ENCODE peak calls at places on chromosome 7, in seven cellular contexts. Z, Y, T, V, Q, O and W are unnamed samples.

GRCh38 chr7:24152907-24153513 is 131.0 kb upstream of the NPY start:
- DNase-seq in V (no peak), Q (no peak), Z (no peak), O (no peak), Y (no peak), T (no peak), W (no peak)

GRCh38 chr7:117249696-117250095 is 73.2 kb downstream of the WNT2 start:
- DNase-seq in Y (no peak), Z (no peak), V (peak; percentile 30), O (no peak), Q (no peak), T (no peak), W (no peak)

GRCh38 chr7:101870361-101871062 is 53.1 kb downstream of the CUX1 start:
- DNase-seq in Y (no peak), Z (no peak), T (no peak), O (no peak), Q (peak; percentile 48), V (peak; percentile 59), W (no peak)

GRCh38 chr7:39428221-39428620 is 138.0 kb upstream of the YAE1 start:
- DNase-seq in Y (peak; percentile 29), T (no peak), Q (no peak), O (no peak), V (peak; percentile 48), Z (no peak), W (no peak)

GRCh38 chr7:69105092-69105491 is 493.2 kb upstream of the AUTS2 start:
- DNase-seq in O (no peak), V (no peak), Z (no peak), Q (no peak), Y (no peak), T (no peak), W (no peak)

GRCh38 chr7:29146082-29146706 is at the start of gene CPVL:
- DNase-seq in O (peak; percentile 26), Z (peak; percentile 50), Q (peak; percentile 56), Y (no peak), V (no peak), T (peak; percentile 87), W (peak; percentile 60)

GRCh38 chr7:81604075-81604807 is 165.6 kb downstream of the HGF start:
- DNase-seq in Q (no peak), T (no peak), Y (peak; percentile 36), V (peak; percentile 99), Z (no peak), O (no peak), W (no peak)

GRCh38 chr7:107999814-108000560 is 3.0 kb downstream of the LAMB1 start:
- DNase-seq in Y (peak; percentile 82), V (peak; percentile 60), Z (no peak), T (no peak), O (no peak), Q (no peak), W (no peak)

GRCh38 chr7:90309872-90310271 is 11.2 kb downstream of the FAM237B start:
- DNase-seq in Z (no peak), Q (no peak), Y (no peak), O (no peak), T (no peak), V (no peak), W (no peak)

GRCh38 chr7:44060948-44061644 is 4.3 kb downstream of the PGAM2 start:
- DNase-seq in Y (no peak), V (no peak), Q (no peak), O (no peak), Z (no peak), T (peak; percentile 50), W (peak; percentile 32)

GRCh38 chr7:4739528-4739992 is 35.9 kb upstream of the AP5Z1 start:
- DNase-seq in Z (peak; percentile 52), T (no peak), Q (peak; percentile 82), Y (no peak), O (peak; percentile 68), V (peak; percentile 38), W (no peak)

GRCh38 chr7:6158424-6159096 is 113.9 kb downstream of the CYTH3 start:
- DNase-seq in V (no peak), T (peak; percentile 64), Z (no peak), Q (no peak), O (no peak), Y (no peak), W (no peak)

GRCh38 chr7:35261476-35262285 is 7.8 kb upstream of the TBX20 start:
- DNase-seq in V (no peak), Q (no peak), T (peak; percentile 62), Z (no peak), O (no peak), Y (no peak), W (peak; percentile 54)

GRCh38 chr7:3106353-3106752 is 62.7 kb upstream of the CARD11 start:
- DNase-seq in Y (no peak), Q (no peak), T (no peak), Z (no peak), V (no peak), O (no peak), W (no peak)

GRCh38 chr7:43649755-43650274 is 66.9 kb downstream of the STK17A start:
- DNase-seq in Q (no peak), O (no peak), V (peak; percentile 50), T (no peak), Z (no peak), Y (peak; percentile 62), W (no peak)

GRCh38 chr7:151776446-151776845 is 100.5 kb downstream of the PRKAG2 start:
- DNase-seq in Z (peak; percentile 5), O (no peak), Y (no peak), Q (no peak), V (no peak), T (peak; percentile 38), W (no peak)

GRCh38 chr7:105820667-105821066 is 55.7 kb downstream of the ATXN7L1 start:
- DNase-seq in T (no peak), O (no peak), Q (no peak), Y (no peak), Z (no peak), V (no peak), W (no peak)

GRCh38 chr7:74483402-74484336 is 30.0 kb downstream of the GTF2IRD1 start:
- DNase-seq in Y (no peak), Q (no peak), Z (no peak), T (no peak), V (peak; percentile 67), O (no peak), W (no peak)

GRCh38 chr7:80943342-80943741 is 24.5 kb upstream of the SEMA3C start:
- DNase-seq in Z (no peak), Y (no peak), O (no peak), Q (no peak), V (no peak), T (no peak), W (no peak)

GRCh38 chr7:107638594-107638993 is 22.0 kb upstream of the SLC26A4 start:
- DNase-seq in Y (no peak), V (no peak), Q (no peak), Z (no peak), O (no peak), T (no peak), W (no peak)

GRCh38 chr7:117715784-117716445 is 157.3 kb downstream of the CTTNBP2 start:
- DNase-seq in Z (no peak), Q (no peak), O (no peak), V (peak; percentile 75), T (no peak), Y (peak; percentile 64), W (no peak)

GRCh38 chr7:66929935-66930334 is 8.9 kb downstream of the TMEM248 start:
- DNase-seq in O (no peak), V (no peak), Y (no peak), Z (no peak), Q (no peak), T (no peak), W (no peak)

GRCh38 chr7:150476819-150477631 is 26.6 kb downstream of the GIMAP8 start:
- DNase-seq in O (no peak), Z (no peak), Q (no peak), Y (no peak), V (no peak), T (no peak), W (no peak)

GRCh38 chr7:150466477-150466876 is 16.0 kb downstream of the GIMAP8 start:
- DNase-seq in Y (peak; percentile 93), Q (no peak), Z (no peak), O (no peak), T (no peak), V (no peak), W (no peak)

GRCh38 chr7:107353701-107354100 is 116.2 kb upstream of the GPR22 start:
- DNase-seq in O (no peak), V (peak; percentile 79), T (no peak), Z (no peak), Q (no peak), Y (no peak), W (no peak)

GRCh38 chr7:150375662-150376521 is 3.2 kb upstream of the ZNF775 start:
- DNase-seq in V (no peak), O (no peak), T (no peak), Q (no peak), Z (no peak), Y (no peak), W (no peak)

GRCh38 chr7:35430547-35431153 is 176.8 kb upstream of the TBX20 start:
- DNase-seq in T (no peak), V (no peak), Y (peak; percentile 13), Z (no peak), O (no peak), Q (no peak), W (no peak)

GRCh38 chr7:12974451-12975166 is 287.2 kb downstream of the ARL4A start:
- DNase-seq in Z (no peak), Y (no peak), T (no peak), V (no peak), O (no peak), Q (no peak), W (no peak)
- TF ChIP-seq POLR2A in Z (no peak), Y (no peak), T (no peak), V (no peak), O (no peak), Q (no peak), W (no peak)

DNA sequence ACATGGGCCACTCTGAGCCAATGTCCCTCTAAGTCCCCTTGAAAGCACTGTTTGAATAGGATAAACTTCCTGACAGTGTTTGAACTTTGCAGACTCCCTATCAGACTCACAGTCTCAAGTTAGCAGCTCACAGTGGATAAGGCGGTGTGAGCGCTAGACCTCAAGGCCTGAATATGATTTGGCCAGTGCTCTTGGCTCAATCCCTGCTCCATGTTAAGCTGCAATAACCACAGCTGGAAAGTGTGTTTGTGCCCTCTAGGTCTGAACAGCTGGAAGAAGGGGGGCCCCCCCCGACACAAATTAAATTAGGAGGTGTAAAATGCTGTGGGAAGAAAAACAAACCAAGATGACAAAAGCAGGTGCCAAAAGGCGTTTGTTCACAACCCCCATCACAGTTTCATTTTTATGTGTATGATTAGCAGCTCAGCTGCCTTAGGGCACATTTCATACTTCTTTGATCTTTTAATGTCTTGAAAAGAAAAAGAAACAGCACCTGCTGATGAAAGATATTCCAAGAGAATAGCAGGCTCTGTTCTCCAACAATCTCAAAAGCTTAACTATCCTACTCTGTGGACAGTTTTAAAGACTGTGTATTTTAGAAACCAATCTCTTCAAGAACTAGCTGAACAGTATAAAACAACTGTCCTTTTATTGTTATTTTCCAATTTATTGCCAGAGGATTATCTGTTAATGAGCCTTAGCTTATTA is 167.6 kb downstream of the SNX13 start:
- DNase-seq in V (no peak), T (no peak), Z (no peak), O (no peak), Q (no peak), Y (no peak), W (no peak)
- H3K4me3 ChIP-seq in V (no peak overlapping the region), T (no peak overlapping the region), Z (no peak overlapping the region), O (no peak overlapping the region), Q (no peak overlapping the region), Y (no peak overlapping the region), W (no peak overlapping the region)

GRCh38 chr7:1532456-1533254 is 2.2 kb downstream of the MAFK start:
- DNase-seq in O (peak; percentile 87), Y (peak; percentile 97), V (peak; percentile 96), Z (peak; percentile 78), Q (peak; percentile 83), T (peak; percentile 93), W (peak; percentile 86)
- TF ChIP-seq POLR2A in O (peak; percentile 73), Y (peak; percentile 50), V (peak; percentile 96), Z (peak; percentile 55), Q (peak; percentile 61), T (peak; percentile 29), W (peak; percentile 92)

GRCh38 chr7:153550173-153550572 is 502.0 kb upstream of the DPP6 start:
- DNase-seq in Z (no peak), Y (no peak), Q (no peak), O (peak; percentile 40), V (no peak), T (no peak), W (no peak)
- H3K4me3 ChIP-seq in Z (no peak overlapping the region), Y (no peak overlapping the region), Q (no peak overlapping the region), O (no peak overlapping the region), V (no peak overlapping the region), T (no peak overlapping the region), W (no peak overlapping the region)